ENCODE peak calls at places on chromosome 3, in seven cellular contexts. O, U, A, H, I, K and G are unnamed samples.

GRCh38 chr3:65713016-65713415 is 325.7 kb downstream of the MAGI1 start:
- DNase-seq in O (no peak), U (no peak), A (no peak), H (no peak), I (no peak), K (no peak), G (no peak)

GRCh38 chr3:86954751-86955150 is 36.2 kb downstream of the VGLL3 start:
- DNase-seq in O (no peak), U (no peak), A (no peak), H (no peak), I (no peak), K (no peak), G (no peak)

GRCh38 chr3:135929670-135930069 is 35.9 kb upstream of the PPP2R3A start:
- DNase-seq in O (no peak), U (peak), A (peak), H (no peak), I (no peak), K (no peak), G (peak)

GRCh38 chr3:23888617-23889228 is 28.1 kb downstream of the NKIRAS1 start:
- DNase-seq in O (peak), U (no peak), A (no peak), H (no peak), I (no peak), K (no peak), G (no peak)

GRCh38 chr3:98367464-98368246 is 14.0 kb downstream of the OR5K4 start:
- DNase-seq in O (no peak), U (no peak), A (no peak), H (no peak), I (no peak), K (no peak), G (no peak)

GRCh38 chr3:100311011-100311410 is 23.5 kb upstream of the NIT2 start:
- DNase-seq in O (no peak), U (no peak), A (no peak), H (no peak), I (no peak), K (no peak), G (no peak)

GRCh38 chr3:177554900-177555759 is 357.8 kb upstream of the TBL1XR1 start:
- DNase-seq in O (no peak), U (peak), A (no peak), H (no peak), I (no peak), K (no peak), G (no peak)

GRCh38 chr3:105093371-105093770 is 273.3 kb upstream of the ALCAM start:
- DNase-seq in O (no peak), U (no peak), A (no peak), H (no peak), I (no peak), K (no peak), G (no peak)

GRCh38 chr3:4983739-4984510 is 4.7 kb downstream of the BHLHE40 start:
- DNase-seq in O (no peak), U (peak), A (no peak), H (no peak), I (peak), K (peak), G (no peak)

GRCh38 chr3:30538787-30539186 is 67.6 kb upstream of the TGFBR2 start:
- DNase-seq in O (no peak), U (no peak), A (no peak), H (no peak), I (no peak), K (no peak), G (no peak)

GRCh38 chr3:174536319-174536718 is 322.8 kb upstream of the NAALADL2 start:
- DNase-seq in O (no peak), U (no peak), A (no peak), H (no peak), I (no peak), K (no peak), G (no peak)

GRCh38 chr3:118146658-118147375 is 887.8 kb downstream of the IGSF11 start:
- DNase-seq in O (no peak), U (no peak), A (no peak), H (no peak), I (no peak), K (no peak), G (no peak)

GRCh38 chr3:79517766-79518413 is 249.9 kb downstream of the ROBO1 start:
- DNase-seq in O (peak), U (no peak), A (no peak), H (no peak), I (no peak), K (no peak), G (no peak)

GRCh38 chr3:111762535-111762934 is 96.5 kb upstream of the PHLDB2 start:
- DNase-seq in O (no peak), U (no peak), A (no peak), H (no peak), I (no peak), K (no peak), G (no peak)

GRCh38 chr3:2468816-2469215 is 370.1 kb downstream of the CNTN4 start:
- DNase-seq in O (no peak), U (no peak), A (no peak), H (no peak), I (no peak), K (no peak), G (no peak)

GRCh38 chr3:18443670-18444596 is 18.8 kb upstream of the SATB1 start:
- DNase-seq in O (no peak), U (peak), A (peak), H (no peak), I (peak), K (peak), G (no peak)

GRCh38 chr3:27431116-27431515 is 53.1 kb downstream of the SLC4A7 start:
- DNase-seq in O (no peak), U (no peak), A (peak), H (no peak), I (no peak), K (peak), G (no peak)

GRCh38 chr3:44584646-44585501 is at the start of gene ZNF660:
- DNase-seq in O (peak), U (peak), A (no peak), H (peak), I (peak), K (peak), G (peak)

GRCh38 chr3:48555231-48555948 is 1.2 kb downstream of the PFKFB4 start:
- DNase-seq in O (no peak), U (no peak), A (no peak), H (no peak), I (peak), K (no peak), G (no peak)

GRCh38 chr3:193890036-193890897 is 245.7 kb upstream of the HES1 start:
- DNase-seq in O (no peak), U (peak), A (no peak), H (no peak), I (no peak), K (peak), G (no peak)

GRCh38 chr3:149373235-149374125 is 4.0 kb downstream of the TM4SF1 start:
- DNase-seq in O (peak), U (no peak), A (no peak), H (no peak), I (no peak), K (no peak), G (no peak)

GRCh38 chr3:105042586-105042985 is 324.1 kb upstream of the ALCAM start:
- DNase-seq in O (no peak), U (no peak), A (no peak), H (no peak), I (no peak), K (no peak), G (no peak)

GRCh38 chr3:186108941-186109865 is at the start of gene ETV5:
- DNase-seq in O (peak), U (peak), A (peak), H (peak), I (peak), K (peak), G (peak)

GRCh38 chr3:151276038-151277027 is 2.0 kb downstream of the P2RY14 start:
- DNase-seq in O (no peak), U (no peak), A (no peak), H (no peak), I (peak), K (no peak), G (no peak)

GRCh38 chr3:45664558-45664957 is 24.6 kb upstream of the SACM1L start:
- DNase-seq in O (peak), U (peak), A (peak), H (no peak), I (peak), K (peak), G (no peak)

GRCh38 chr3:99536555-99537314 is 101.7 kb upstream of the COL8A1 start:
- DNase-seq in O (no peak), U (no peak), A (no peak), H (no peak), I (no peak), K (no peak), G (no peak)

GRCh38 chr3:58383476-58383875 is 50.2 kb downstream of the PDHB start:
- DNase-seq in O (no peak), U (no peak), A (no peak), H (no peak), I (no peak), K (no peak), G (no peak)

GRCh38 chr3:78919021-78919755 is 848.6 kb downstream of the ROBO1 start:
- DNase-seq in O (peak), U (no peak), A (no peak), H (no peak), I (no peak), K (no peak), G (no peak)

GRCh38 chr3:46981932-46982471 is 2.5 kb downstream of the NBEAL2 start:
- DNase-seq in O (no peak), U (peak), A (peak), H (no peak), I (peak), K (peak), G (no peak)

DNA sequence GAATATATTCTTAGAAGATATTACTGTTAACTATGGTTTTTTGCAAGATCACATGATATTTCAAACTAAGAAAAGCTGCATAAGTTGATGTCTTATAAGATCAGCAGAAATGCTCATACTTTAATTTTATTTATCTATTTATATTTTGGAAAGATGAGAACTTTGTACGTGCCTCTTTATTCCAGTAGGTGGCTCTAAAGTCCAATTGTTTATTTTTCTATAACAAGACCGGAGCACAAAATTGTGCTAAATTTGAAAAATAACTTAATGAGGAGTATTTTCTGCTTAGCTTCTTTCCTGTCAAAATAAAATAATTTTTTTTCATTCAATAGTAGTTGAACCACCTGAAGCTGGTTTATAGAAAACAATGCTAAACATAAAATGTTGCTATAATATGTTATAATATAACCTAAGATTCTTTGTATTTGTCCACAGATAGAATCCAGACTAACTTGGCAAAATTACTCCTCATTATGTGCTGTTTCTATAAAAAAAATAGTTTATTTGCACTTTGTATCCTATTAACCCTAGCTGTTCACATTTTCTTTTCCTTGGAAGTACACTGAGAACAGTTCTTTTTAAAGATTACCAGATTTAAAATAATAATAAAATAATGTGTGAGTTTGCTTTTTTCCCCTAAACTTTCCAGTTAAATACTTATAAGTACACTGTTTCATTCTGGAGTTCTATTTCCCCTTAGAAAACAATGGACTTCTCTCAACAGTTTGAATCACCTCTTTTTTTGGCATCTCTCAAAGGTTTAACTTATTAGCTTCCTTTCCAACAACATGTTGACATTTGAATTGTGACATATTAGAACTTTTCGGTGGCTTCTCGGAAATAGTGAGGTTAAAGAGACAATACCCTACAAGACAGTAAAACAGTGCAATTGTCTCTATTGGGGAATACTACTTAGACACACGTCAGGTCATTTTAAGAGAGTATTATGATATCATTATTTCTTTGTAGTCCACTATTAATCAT is 530.0 kb downstream of the MECOM start:
- DNase-seq in O (no peak), U (no peak), A (no peak), H (no peak), I (no peak), K (no peak), G (no peak)
- TF ChIP-seq POLR2A in O (no peak), U (no peak), A (no peak), H (no peak), I (no peak), K (no peak), G (no peak)

DNA sequence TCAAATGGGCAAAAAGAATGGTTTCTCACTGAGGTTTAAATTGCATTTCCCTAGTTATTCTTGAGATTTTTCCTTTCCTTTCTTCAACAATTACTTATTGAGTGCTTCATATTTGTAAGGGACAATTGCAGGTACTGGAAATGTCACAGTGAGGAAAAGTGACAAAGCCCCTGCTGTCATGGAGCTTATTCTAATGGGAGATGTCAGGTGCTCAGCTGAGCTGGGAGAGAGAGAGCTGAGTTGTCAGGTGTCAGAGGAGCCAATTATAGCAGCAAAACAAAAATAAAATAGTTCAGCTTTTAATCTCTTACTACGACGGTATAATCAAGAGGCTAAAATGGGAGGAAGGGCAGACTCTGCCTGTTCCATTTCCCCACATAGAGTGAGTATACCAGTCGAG is 42.0 kb downstream of the CD86 start:
- DNase-seq in O (no peak), U (no peak), A (no peak), H (no peak), I (no peak), K (no peak), G (no peak)
- TF ChIP-seq POLR2AphosphoS5 in O (no peak), U (no peak), A (no peak), H (no peak), I (no peak), K (no peak), G (no peak)

GRCh38 chr3:50493086-50493485 is 10.3 kb downstream of the CACNA2D2 start:
- DNase-seq in O (no peak), U (no peak), A (no peak), H (no peak), I (no peak), K (no peak), G (no peak)

GRCh38 chr3:50495609-50496423 is 7.6 kb downstream of the CACNA2D2 start:
- DNase-seq in O (no peak), U (no peak), A (no peak), H (no peak), I (no peak), K (no peak), G (no peak)

GRCh38 chr3:50491023-50491422 is 12.4 kb downstream of the CACNA2D2 start:
- DNase-seq in O (no peak), U (no peak), A (no peak), H (no peak), I (no peak), K (no peak), G (no peak)

GRCh38 chr3:50493623-50494022 is 9.8 kb downstream of the CACNA2D2 start:
- DNase-seq in O (no peak), U (no peak), A (no peak), H (no peak), I (no peak), K (no peak), G (no peak)

GRCh38 chr3:50494136-50494535 is 9.3 kb downstream of the CACNA2D2 start:
- DNase-seq in O (no peak), U (no peak), A (no peak), H (no peak), I (no peak), K (no peak), G (no peak)
- TF ChIP-seq POLR2A in O (no peak), U (no peak), A (no peak), H (no peak), I (no peak), K (no peak), G (no peak)

DNA sequence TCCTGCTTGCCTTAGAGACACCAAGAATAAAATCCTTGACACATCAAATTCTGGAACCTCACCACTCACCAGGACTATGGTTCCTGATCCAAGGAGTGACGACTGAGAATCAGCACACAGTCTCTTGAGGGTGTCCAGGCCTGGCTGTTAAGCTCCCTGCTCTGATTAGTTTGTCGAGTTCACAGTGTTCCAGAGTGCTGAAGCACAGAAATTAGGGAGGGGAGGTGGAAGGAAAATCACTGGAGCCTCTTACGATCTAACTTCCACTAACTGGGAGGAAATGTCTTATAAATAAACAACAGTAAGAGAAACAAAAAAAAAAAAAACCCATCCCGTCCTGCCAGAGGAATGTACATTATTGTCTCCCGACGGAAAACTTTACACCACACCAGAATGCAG is 330.2 kb downstream of the TIGIT start:
- DNase-seq in O (peak), U (peak), A (no peak), H (no peak), I (no peak), K (no peak), G (peak)
- TF ChIP-seq POLR2AphosphoS5 in O (no peak), U (peak), A (peak), H (no peak), I (no peak), K (peak), G (peak)

GRCh38 chr3:15041950-15042349 is 23.2 kb downstream of the MRPS25 start:
- DNase-seq in O (no peak), U (no peak), A (no peak), H (no peak), I (no peak), K (peak), G (no peak)

GRCh38 chr3:15043772-15044171 is 21.3 kb downstream of the MRPS25 start:
- DNase-seq in O (no peak), U (no peak), A (no peak), H (no peak), I (no peak), K (no peak), G (no peak)

GRCh38 chr3:15042936-15043335 is 22.2 kb downstream of the MRPS25 start:
- DNase-seq in O (no peak), U (no peak), A (no peak), H (no peak), I (no peak), K (no peak), G (no peak)

GRCh38 chr3:15045667-15046066 is 19.4 kb downstream of the MRPS25 start:
- DNase-seq in O (no peak), U (no peak), A (no peak), H (no peak), I (no peak), K (no peak), G (no peak)

GRCh38 chr3:15044311-15044710 is 20.8 kb downstream of the MRPS25 start:
- DNase-seq in O (no peak), U (no peak), A (no peak), H (no peak), I (no peak), K (no peak), G (no peak)
- TF ChIP-seq POLR2A in O (no peak), U (no peak), A (no peak), H (no peak), I (no peak), K (no peak), G (no peak)

GRCh38 chr3:138378331-138378730 is 30.0 kb downstream of the MRAS start:
- DNase-seq in O (no peak), U (no peak), A (no peak), H (no peak), I (peak), K (no peak), G (no peak)

GRCh38 chr3:138381413-138381901 is 33.1 kb downstream of the MRAS start:
- DNase-seq in O (no peak), U (no peak), A (no peak), H (no peak), I (no peak), K (no peak), G (no peak)

GRCh38 chr3:138377804-138378203 is 29.4 kb downstream of the MRAS start:
- DNase-seq in O (no peak), U (no peak), A (no peak), H (no peak), I (no peak), K (no peak), G (no peak)

GRCh38 chr3:138376663-138377062 is 28.3 kb downstream of the MRAS start:
- DNase-seq in O (no peak), U (no peak), A (no peak), H (no peak), I (no peak), K (no peak), G (no peak)

DNA sequence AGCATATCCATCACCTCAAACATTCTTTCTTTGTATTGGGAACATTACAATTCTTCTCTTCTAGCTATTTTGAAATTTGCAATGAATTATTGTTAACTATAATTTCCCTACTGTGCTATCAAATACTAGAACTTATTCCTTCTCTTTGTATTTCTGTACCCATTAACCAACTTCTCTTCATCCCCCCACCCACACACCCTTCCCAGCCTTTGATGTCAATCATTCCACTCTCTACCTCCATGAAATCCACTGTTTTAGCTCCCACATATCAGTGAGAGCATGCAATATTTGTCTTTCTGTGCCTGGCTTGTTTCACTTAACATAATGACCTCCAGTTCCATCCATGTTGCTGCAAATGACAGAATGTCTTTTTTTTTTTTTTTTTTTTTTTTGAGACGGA is 30.6 kb downstream of the MRAS start:
- DNase-seq in O (peak), U (no peak), A (no peak), H (no peak), I (no peak), K (no peak), G (no peak)
- TF ChIP-seq POLR2AphosphoS5 in O (no peak), U (no peak), A (no peak), H (no peak), I (no peak), K (no peak), G (no peak)

DNA sequence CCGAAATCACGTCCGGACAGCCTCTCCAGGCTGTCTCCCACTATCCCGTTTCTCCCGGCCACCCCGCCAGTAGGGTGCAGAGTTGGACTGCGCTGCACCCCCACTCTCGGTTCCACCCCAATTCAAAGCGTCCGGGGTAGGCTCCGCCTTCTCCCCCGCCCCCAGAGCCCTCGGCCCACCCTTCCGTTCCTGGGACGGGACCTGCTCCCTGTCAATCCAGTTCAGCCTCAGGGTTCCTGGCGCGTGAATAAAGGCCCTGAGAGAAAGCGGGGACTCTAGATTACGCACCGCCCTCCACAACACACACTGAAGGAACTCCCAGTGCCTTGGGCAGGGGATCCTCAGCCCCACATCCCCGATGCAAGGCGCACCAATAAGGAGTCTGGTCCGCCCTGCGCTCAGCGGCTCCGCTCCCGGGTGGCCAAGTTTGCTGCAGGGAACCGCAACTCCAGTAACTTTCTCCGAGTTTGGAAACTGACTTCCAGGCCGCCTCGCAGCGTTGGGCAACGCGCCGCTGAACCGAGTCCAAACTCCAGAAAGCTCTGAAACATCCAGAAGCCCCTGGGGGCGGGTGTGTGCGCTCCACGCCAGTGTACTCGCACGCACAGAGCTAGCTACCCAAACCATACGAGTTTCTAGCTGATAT is 1.9 kb downstream of the ADAMTS9 start:
- DNase-seq in O (peak), U (peak), A (peak), H (no peak), I (peak), K (peak), G (peak)
- TF ChIP-seq POLR2A in O (no peak), U (peak), A (peak), H (no peak), I (no peak), K (no peak), G (peak)